ENCODE peak calls at places on chromosomes 11 and 22, in six cellular contexts. One of them, this sample, is unnamed.

GRCh38 chr11:131889146-131889577 is 518.7 kb downstream of the NTM start:
- DNase-seq in psoas muscle: no peak
- DNase-seq in spleen: no peak
- DNase-seq in brain microvascular endothelial cell: peak; percentile 94
- DNase-seq in adipocyte: peak; percentile 73
- DNase-seq in MM.1S: no peak
- DNase-seq in this sample: no peak

GRCh38 chr22:28810839-28811491 is 10.6 kb upstream of the XBP1 start:
- DNase-seq in psoas muscle: no peak
- DNase-seq in spleen: peak; percentile 66
- DNase-seq in brain microvascular endothelial cell: no peak
- DNase-seq in adipocyte: no peak
- DNase-seq in MM.1S: peak; percentile 5
- DNase-seq in this sample: peak; percentile 91

GRCh38 chr11:17580271-17580670 is 33.2 kb downstream of the OTOG start:
- DNase-seq in psoas muscle: no peak
- DNase-seq in spleen: peak; percentile 35
- DNase-seq in brain microvascular endothelial cell: no peak
- DNase-seq in adipocyte: no peak
- DNase-seq in MM.1S: no peak
- DNase-seq in this sample: no peak

GRCh38 chr11:95711162-95711944 is 78.2 kb downstream of the FAM76B start:
- DNase-seq in psoas muscle: no peak
- DNase-seq in spleen: no peak
- DNase-seq in brain microvascular endothelial cell: peak; percentile 59
- DNase-seq in adipocyte: no peak
- DNase-seq in MM.1S: no peak
- DNase-seq in this sample: no peak

GRCh38 chr11:18495268-18495667 is 31.5 kb downstream of the TSG101 start:
- DNase-seq in psoas muscle: no peak
- DNase-seq in spleen: no peak
- DNase-seq in brain microvascular endothelial cell: no peak
- DNase-seq in adipocyte: no peak
- DNase-seq in MM.1S: no peak
- DNase-seq in this sample: no peak

GRCh38 chr11:96744697-96745096 is 354.9 kb downstream of the JRKL start:
- DNase-seq in psoas muscle: no peak
- DNase-seq in spleen: no peak
- DNase-seq in brain microvascular endothelial cell: no peak
- DNase-seq in adipocyte: no peak
- DNase-seq in MM.1S: no peak
- DNase-seq in this sample: no peak

GRCh38 chr11:565921-566509 is 5.2 kb downstream of the RASSF7 start:
- DNase-seq in psoas muscle: no peak
- DNase-seq in spleen: peak; percentile 75
- DNase-seq in brain microvascular endothelial cell: no peak
- DNase-seq in adipocyte: peak; percentile 25
- DNase-seq in MM.1S: peak; percentile 3
- DNase-seq in this sample: no peak

GRCh38 chr11:128632151-128632791 is 44.9 kb upstream of the ETS1 start:
- DNase-seq in psoas muscle: no peak
- DNase-seq in spleen: peak; percentile 72
- DNase-seq in brain microvascular endothelial cell: peak; percentile 45
- DNase-seq in adipocyte: peak; percentile 80
- DNase-seq in MM.1S: peak; percentile 75
- DNase-seq in this sample: peak; percentile 77

GRCh38 chr11:1536065-1536843 is 35.8 kb downstream of the DUSP8 start:
- DNase-seq in psoas muscle: no peak
- DNase-seq in spleen: no peak
- DNase-seq in brain microvascular endothelial cell: no peak
- DNase-seq in adipocyte: no peak
- DNase-seq in MM.1S: no peak
- DNase-seq in this sample: no peak

GRCh38 chr11:35118906-35119305 is 20.1 kb upstream of the CD44 start:
- DNase-seq in psoas muscle: no peak
- DNase-seq in spleen: no peak
- DNase-seq in brain microvascular endothelial cell: no peak
- DNase-seq in adipocyte: no peak
- DNase-seq in MM.1S: peak; percentile 67
- DNase-seq in this sample: no peak

GRCh38 chr11:80632691-80633090 is 1191.9 kb upstream of the TENM4 start:
- DNase-seq in psoas muscle: no peak
- DNase-seq in spleen: no peak
- DNase-seq in brain microvascular endothelial cell: no peak
- DNase-seq in adipocyte: no peak
- DNase-seq in MM.1S: no peak
- DNase-seq in this sample: no peak

GRCh38 chr11:90204832-90205646 is 17.8 kb downstream of the CHORDC1 start:
- DNase-seq in psoas muscle: no peak
- DNase-seq in spleen: no peak
- DNase-seq in brain microvascular endothelial cell: peak; percentile 42
- DNase-seq in adipocyte: peak; percentile 83
- DNase-seq in MM.1S: peak; percentile 57
- DNase-seq in this sample: peak; percentile 53

GRCh38 chr11:56905936-56906335 is 82.8 kb upstream of the OR5AK2 start:
- DNase-seq in psoas muscle: no peak
- DNase-seq in spleen: no peak
- DNase-seq in brain microvascular endothelial cell: no peak
- DNase-seq in adipocyte: no peak
- DNase-seq in MM.1S: no peak
- DNase-seq in this sample: no peak

GRCh38 chr11:134036484-134037092 is 32.3 kb upstream of the JAM3 start:
- DNase-seq in psoas muscle: no peak
- DNase-seq in spleen: no peak
- DNase-seq in brain microvascular endothelial cell: no peak
- DNase-seq in adipocyte: peak; percentile 42
- DNase-seq in MM.1S: no peak
- DNase-seq in this sample: no peak

GRCh38 chr11:64719406-64719805 is 3.6 kb downstream of the NRXN2 start:
- DNase-seq in psoas muscle: no peak
- DNase-seq in spleen: peak; percentile 64
- DNase-seq in brain microvascular endothelial cell: no peak
- DNase-seq in adipocyte: no peak
- DNase-seq in MM.1S: no peak
- DNase-seq in this sample: no peak

GRCh38 chr11:113160652-113161051 is 153.7 kb upstream of the TTC12 start:
- DNase-seq in psoas muscle: no peak
- DNase-seq in spleen: no peak
- DNase-seq in brain microvascular endothelial cell: no peak
- DNase-seq in adipocyte: no peak
- DNase-seq in MM.1S: no peak
- DNase-seq in this sample: no peak

GRCh38 chr11:127063191-127063590 is 62.6 kb upstream of the KIRREL3 start:
- DNase-seq in psoas muscle: no peak
- DNase-seq in spleen: no peak
- DNase-seq in brain microvascular endothelial cell: no peak
- DNase-seq in adipocyte: no peak
- DNase-seq in MM.1S: no peak
- DNase-seq in this sample: no peak

GRCh38 chr22:48753752-48754517 is 1073.7 kb downstream of the BRD1 start:
- DNase-seq in psoas muscle: no peak
- DNase-seq in spleen: no peak
- DNase-seq in brain microvascular endothelial cell: no peak
- DNase-seq in adipocyte: no peak
- DNase-seq in MM.1S: no peak
- DNase-seq in this sample: no peak

GRCh38 chr11:104033134-104033533 is 3.3 kb upstream of the DDI1 start:
- DNase-seq in psoas muscle: no peak
- DNase-seq in spleen: no peak
- DNase-seq in brain microvascular endothelial cell: peak; percentile 73
- DNase-seq in adipocyte: peak; percentile 79
- DNase-seq in MM.1S: no peak
- DNase-seq in this sample: no peak

GRCh38 chr11:75476716-75477613 is 44.0 kb upstream of the KLHL35 start:
- DNase-seq in psoas muscle: peak; percentile 86
- DNase-seq in spleen: peak; percentile 59
- DNase-seq in brain microvascular endothelial cell: no peak
- DNase-seq in adipocyte: no peak
- DNase-seq in MM.1S: no peak
- DNase-seq in this sample: no peak

GRCh38 chr11:72069787-72070251 is 10.5 kb downstream of the NUMA1 start:
- DNase-seq in psoas muscle: peak; percentile 94
- DNase-seq in spleen: peak; percentile 91
- DNase-seq in brain microvascular endothelial cell: peak; percentile 63
- DNase-seq in adipocyte: peak; percentile 89
- DNase-seq in MM.1S: peak; percentile 64
- DNase-seq in this sample: no peak

GRCh38 chr22:48857202-48857805 is 970.4 kb downstream of the BRD1 start:
- DNase-seq in psoas muscle: no peak
- DNase-seq in spleen: no peak
- DNase-seq in brain microvascular endothelial cell: no peak
- DNase-seq in adipocyte: no peak
- DNase-seq in MM.1S: no peak
- DNase-seq in this sample: no peak

GRCh38 chr11:7251836-7252682 is at the start of gene SYT9:
- DNase-seq in psoas muscle: peak; percentile 63
- DNase-seq in spleen: peak; percentile 72
- DNase-seq in brain microvascular endothelial cell: peak; percentile 2
- DNase-seq in adipocyte: peak; percentile 47
- DNase-seq in MM.1S: peak; percentile 63
- DNase-seq in this sample: no peak

DNA sequence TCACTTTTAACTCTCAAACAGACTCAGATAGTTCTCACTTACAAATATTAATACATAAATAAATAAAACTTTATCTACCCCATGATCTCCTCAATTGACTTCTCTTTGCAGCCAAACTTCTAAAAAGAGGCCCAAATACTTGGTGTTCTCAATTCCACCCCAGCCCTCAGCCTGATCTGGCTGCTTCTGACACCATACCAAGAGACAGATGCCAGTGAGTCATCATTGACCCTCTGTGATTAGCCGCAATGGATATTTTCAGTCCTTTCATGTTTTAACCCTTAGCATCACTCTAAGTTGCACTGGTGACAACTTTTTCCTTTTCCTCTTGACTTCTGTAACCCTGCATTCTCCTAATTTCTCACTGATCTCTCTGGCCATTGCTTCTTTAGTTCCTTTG is 184.1 kb upstream of the ARHGAP20 start:
- DNase-seq in psoas muscle: no peak
- DNase-seq in spleen: no peak
- DNase-seq in brain microvascular endothelial cell: peak; percentile 74
- DNase-seq in adipocyte: peak; percentile 81
- DNase-seq in MM.1S: no peak
- DNase-seq in this sample: no peak
- H3K4me3 ChIP-seq in psoas muscle: no peak overlapping the region
- H3K4me3 ChIP-seq in spleen: no peak overlapping the region
- H3K4me3 ChIP-seq in brain microvascular endothelial cell: no peak overlapping the region
- H3K4me3 ChIP-seq in adipocyte: no peak overlapping the region
- H3K4me3 ChIP-seq in MM.1S: no peak overlapping the region
- H3K4me3 ChIP-seq in this sample: no peak overlapping the region

GRCh38 chr22:50192056-50192824 is 6.5 kb downstream of the TRABD start:
- DNase-seq in psoas muscle: no peak
- DNase-seq in spleen: peak; percentile 87
- DNase-seq in brain microvascular endothelial cell: no peak
- DNase-seq in adipocyte: no peak
- DNase-seq in MM.1S: no peak
- DNase-seq in this sample: no peak
- H3K4me3 ChIP-seq in psoas muscle: no peak overlapping the region
- H3K4me3 ChIP-seq in spleen: peak overlapping the region; percentile 41
- H3K4me3 ChIP-seq in brain microvascular endothelial cell: no peak overlapping the region
- H3K4me3 ChIP-seq in adipocyte: no peak overlapping the region
- H3K4me3 ChIP-seq in MM.1S: no peak overlapping the region
- H3K4me3 ChIP-seq in this sample: peak overlapping the region; percentile 75

DNA sequence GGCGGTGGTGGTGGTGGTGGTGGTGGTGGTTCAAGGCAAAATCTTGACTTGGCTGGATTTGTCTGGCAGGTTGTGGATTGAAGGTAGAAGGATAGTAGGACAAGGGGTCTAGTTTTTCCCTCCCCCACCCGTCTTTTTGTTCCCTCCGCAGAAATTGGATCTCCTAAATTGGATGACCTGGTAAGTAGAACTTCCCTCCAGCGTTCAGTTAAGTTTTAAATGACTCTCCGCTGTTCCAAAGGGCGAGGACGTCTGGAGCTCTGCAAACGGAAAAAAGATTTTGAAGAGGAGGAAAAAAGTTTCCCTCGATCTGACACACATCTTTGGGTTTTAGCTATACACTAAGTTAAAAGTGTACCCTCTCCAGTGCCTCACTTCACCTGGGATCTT is 422 bp upstream of the LGR4 start:
- DNase-seq in psoas muscle: no peak
- DNase-seq in spleen: no peak
- DNase-seq in brain microvascular endothelial cell: no peak
- DNase-seq in adipocyte: peak; percentile 58
- DNase-seq in MM.1S: no peak
- DNase-seq in this sample: no peak
- H3K4me3 ChIP-seq in psoas muscle: peak overlapping the region; percentile 88
- H3K4me3 ChIP-seq in spleen: peak overlapping the region; percentile 83
- H3K4me3 ChIP-seq in brain microvascular endothelial cell: peak overlapping the region; percentile 81
- H3K4me3 ChIP-seq in adipocyte: peak overlapping the region; percentile 92
- H3K4me3 ChIP-seq in MM.1S: no peak overlapping the region
- H3K4me3 ChIP-seq in this sample: no peak overlapping the region

DNA sequence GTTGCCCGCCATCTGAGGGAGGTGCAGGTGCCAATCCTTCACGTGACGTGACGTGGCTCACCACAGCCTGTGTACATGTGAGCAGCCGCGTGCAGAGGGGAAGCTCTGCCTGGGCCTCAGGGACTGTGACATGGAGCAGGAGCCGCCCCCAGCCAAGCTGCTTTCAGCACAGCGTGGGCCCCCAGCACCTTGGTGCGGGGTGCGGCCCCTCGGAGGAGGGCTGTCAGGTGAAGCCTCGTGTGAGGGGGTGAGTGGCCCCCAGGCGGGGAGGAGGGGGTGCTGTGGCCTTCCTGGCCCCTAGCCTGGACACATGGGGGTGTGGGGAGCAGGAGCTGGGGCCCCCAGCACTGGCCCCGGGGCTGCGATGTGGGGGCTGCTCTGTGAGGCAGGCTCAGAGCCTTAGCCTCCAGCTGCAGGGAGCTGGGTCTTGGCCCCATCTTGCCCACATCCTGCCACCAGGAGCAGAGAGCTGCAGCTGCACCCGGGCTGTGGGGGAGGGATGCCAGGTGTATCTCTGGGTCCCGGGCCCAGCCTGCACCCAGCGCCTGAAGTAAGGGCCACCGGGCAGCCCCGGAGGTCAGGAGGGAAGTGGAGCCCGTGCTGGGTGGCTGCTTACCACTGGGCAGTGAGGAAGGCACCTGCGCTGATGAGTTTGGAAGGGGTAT is at the start of gene ADORA2A:
- DNase-seq in psoas muscle: peak; percentile 54
- DNase-seq in spleen: peak; percentile 99
- DNase-seq in brain microvascular endothelial cell: no peak
- DNase-seq in adipocyte: no peak
- DNase-seq in MM.1S: peak; percentile 91
- DNase-seq in this sample: peak; percentile 90
- H3K4me3 ChIP-seq in psoas muscle: no peak within 1 kb of the TSS
- H3K4me3 ChIP-seq in spleen: peak within 1 kb of the TSS; percentile 42
- H3K4me3 ChIP-seq in brain microvascular endothelial cell: no peak within 1 kb of the TSS
- H3K4me3 ChIP-seq in adipocyte: no peak within 1 kb of the TSS
- H3K4me3 ChIP-seq in MM.1S: peak within 1 kb of the TSS; percentile 79
- H3K4me3 ChIP-seq in this sample: peak within 1 kb of the TSS; percentile 37

GRCh38 chr11:65896009-65896999 is 3.9 kb downstream of the FOSL1 start:
- DNase-seq in psoas muscle: no peak
- DNase-seq in spleen: no peak
- DNase-seq in brain microvascular endothelial cell: no peak
- DNase-seq in adipocyte: no peak
- DNase-seq in MM.1S: no peak
- DNase-seq in this sample: no peak
- H3K4me3 ChIP-seq in psoas muscle: no peak overlapping the region
- H3K4me3 ChIP-seq in spleen: no peak overlapping the region
- H3K4me3 ChIP-seq in brain microvascular endothelial cell: peak overlapping the region; percentile 29
- H3K4me3 ChIP-seq in adipocyte: peak overlapping the region; percentile 74
- H3K4me3 ChIP-seq in MM.1S: no peak overlapping the region
- H3K4me3 ChIP-seq in this sample: no peak overlapping the region

This sample was measured in Jurkat, Clone E6-1.